ENCODE peak calls at places on chromosomes 6 and 20, in five cellular contexts. Z is thoracic aorta, K is endothelial cell of umbilical vein, T is fibroblast of lung, B is heart left ventricle. U is an unnamed sample. For H3K27me3, the result is how much of the 10 kb centered on the place peaks cover.

GRCh38 chr20:63087872-63088680 is 81.3 kb upstream of the BHLHE23 start:
- DNase-seq in T (no peak), Z (no peak), B (no peak), K (no peak), U (peak)

GRCh38 chr6:122264557-122264956 is 134.9 kb upstream of the HSF2 start:
- DNase-seq in T (no peak), Z (no peak), B (no peak), K (no peak), U (no peak)

GRCh38 chr6:142407685-142408273 is 106.0 kb downstream of the ADGRG6 start:
- DNase-seq in Z (no peak), T (no peak), B (no peak), K (peak), U (no peak)

GRCh38 chr6:42506070-42506469 is 54.3 kb upstream of the TRERF1 start:
- DNase-seq in Z (no peak), T (no peak), K (no peak), B (no peak), U (no peak)

GRCh38 chr6:81864124-81864523 is 111.6 kb upstream of the TENT5A start:
- DNase-seq in T (no peak), K (no peak), B (no peak), Z (no peak), U (no peak)

GRCh38 chr20:17525650-17526049 is 5.5 kb downstream of the BFSP1 start:
- DNase-seq in K (peak), T (peak), B (no peak), Z (no peak), U (no peak)

GRCh38 chr6:141290871-141291270 is 841.9 kb upstream of the GJE1 start:
- DNase-seq in T (no peak), Z (no peak), K (no peak), B (no peak), U (no peak)

GRCh38 chr6:95203153-95203754 is 374.1 kb upstream of the MANEA start:
- DNase-seq in B (no peak), T (peak), Z (no peak), K (peak), U (no peak)

GRCh38 chr6:93423542-93423941 is 4.2 kb upstream of the EPHA7 start:
- DNase-seq in B (peak), T (peak), K (peak), Z (no peak), U (peak)

GRCh38 chr20:38790210-38791053 is 15.1 kb upstream of the PPP1R16B start:
- DNase-seq in K (peak), T (peak), B (no peak), Z (no peak), U (no peak)

GRCh38 chr6:166203641-166204222 is 36.1 kb upstream of the TBXT start:
- DNase-seq in K (no peak), Z (no peak), B (no peak), T (no peak), U (no peak)

DNA sequence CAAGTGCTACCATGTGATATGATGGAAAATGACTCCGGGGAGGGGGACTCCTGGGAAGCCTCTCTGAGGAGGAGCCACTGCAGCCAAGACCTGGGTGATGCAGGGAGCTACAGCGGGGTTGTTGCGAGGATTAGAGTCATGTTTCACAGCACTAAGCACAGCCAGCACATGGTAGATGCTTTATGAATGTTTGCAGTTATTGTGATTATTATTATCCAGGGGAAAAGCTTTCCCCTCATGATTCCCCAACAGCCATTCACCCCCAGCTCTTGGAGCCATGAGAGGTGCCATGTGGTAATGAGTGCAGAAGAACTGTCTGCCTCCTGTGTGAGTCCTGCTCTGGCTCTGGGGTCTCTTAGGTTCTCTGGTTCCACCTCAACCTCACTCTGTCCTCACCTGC is 39.9 kb downstream of the RSPO4 start:
- DNase-seq in Z (no peak), B (no peak), T (no peak), K (no peak), U (no peak)
- H3K27me3 ChIP-seq in Z (under half), B (under half), T (under half), K (under half), U (under half)

GRCh38 chr6:32195902-32196681 is 3.6 kb upstream of the GPSM3 start:
- DNase-seq in T (peak), B (peak), Z (peak), K (peak), U (peak)

GRCh38 chr6:32194388-32194787 is 1.9 kb upstream of the GPSM3 start:
- DNase-seq in Z (no peak), K (no peak), B (no peak), T (no peak), U (no peak)

GRCh38 chr6:32194825-32195651 is 2.6 kb upstream of the GPSM3 start:
- DNase-seq in T (peak), Z (no peak), B (peak), K (peak), U (peak)

GRCh38 chr6:32196682-32197616 is 4.5 kb upstream of the GPSM3 start:
- DNase-seq in B (peak), Z (no peak), T (peak), K (peak), U (peak)

GRCh38 chr6:32195652-32195901 is 3.1 kb upstream of the GPSM3 start:
- DNase-seq in Z (peak), T (peak), B (peak), K (peak), U (peak)
- TF ChIP-seq CTCF in Z (peak), T (peak), B (peak), K (peak), U (peak)

GRCh38 chr20:44143896-44144295 is 43.1 kb downstream of the JPH2 start:
- DNase-seq in T (no peak), K (no peak), B (peak), Z (no peak), U (no peak)

GRCh38 chr20:44141873-44142272 is 45.1 kb downstream of the JPH2 start:
- DNase-seq in B (peak), Z (no peak), K (no peak), T (no peak), U (no peak)

GRCh38 chr20:44142416-44142815 is 44.6 kb downstream of the JPH2 start:
- DNase-seq in B (no peak), T (peak), K (no peak), Z (no peak), U (no peak)

DNA sequence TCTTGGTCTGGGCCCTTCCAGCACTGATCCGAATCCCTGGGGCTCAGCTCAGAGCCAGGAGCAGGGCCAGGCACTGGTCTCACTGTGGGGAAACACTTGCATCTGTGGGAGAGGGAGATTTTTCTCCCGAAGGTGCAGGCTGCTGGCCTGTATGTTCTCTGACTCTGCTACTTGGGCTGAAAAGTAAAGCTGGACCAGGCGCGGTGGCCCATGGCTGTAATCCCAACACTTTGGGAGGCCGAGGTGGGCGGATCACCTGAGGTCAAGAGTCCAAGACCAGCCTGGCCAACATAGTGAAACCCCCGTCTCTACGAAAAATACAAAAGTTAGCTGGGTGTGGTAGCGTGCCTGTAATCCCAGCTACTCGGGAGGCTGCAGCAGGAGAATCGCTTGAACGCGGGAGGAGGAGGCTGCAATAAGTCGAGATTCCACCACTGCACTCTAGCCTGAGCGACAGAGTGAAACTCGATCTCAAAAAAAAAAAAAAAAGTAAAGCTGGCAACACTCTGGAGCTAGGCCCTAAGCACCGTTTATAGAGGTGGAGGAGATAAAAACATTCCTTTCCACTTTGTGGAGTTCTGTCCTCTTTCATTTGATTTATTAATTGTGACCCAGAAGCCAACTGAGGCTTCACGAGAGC is 41.7 kb downstream of the JPH2 start:
- DNase-seq in K (no peak), T (peak), Z (no peak), B (no peak), U (no peak)
- H3K27me3 ChIP-seq in K (under half), T (under half), Z (under half), B (under half), U (under half)

DNA sequence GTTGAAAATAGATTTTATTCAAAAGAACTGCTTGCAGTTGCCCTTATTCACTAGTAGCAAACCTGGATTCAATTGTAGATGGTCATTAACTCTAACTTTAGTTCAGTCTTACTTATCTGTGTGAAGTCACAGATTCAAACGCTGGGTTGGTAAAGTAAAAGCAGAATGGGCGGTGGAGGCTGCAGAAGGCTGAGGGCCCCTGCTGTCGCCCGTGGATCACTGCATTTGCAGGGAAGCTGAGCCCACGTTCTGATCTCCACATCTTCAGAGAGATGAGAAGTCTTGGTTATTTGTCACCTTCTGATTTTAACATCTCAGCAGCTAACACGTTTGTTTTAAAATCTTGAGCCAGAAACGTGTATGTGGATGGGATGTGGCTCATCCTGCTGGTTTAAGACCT is 75.1 kb downstream of the SNX9 start:
- DNase-seq in Z (no peak), K (peak), T (no peak), B (no peak), U (peak)
- TF ChIP-seq CTCF in Z (no peak), K (no peak), T (peak), B (peak), U (peak)

DNA sequence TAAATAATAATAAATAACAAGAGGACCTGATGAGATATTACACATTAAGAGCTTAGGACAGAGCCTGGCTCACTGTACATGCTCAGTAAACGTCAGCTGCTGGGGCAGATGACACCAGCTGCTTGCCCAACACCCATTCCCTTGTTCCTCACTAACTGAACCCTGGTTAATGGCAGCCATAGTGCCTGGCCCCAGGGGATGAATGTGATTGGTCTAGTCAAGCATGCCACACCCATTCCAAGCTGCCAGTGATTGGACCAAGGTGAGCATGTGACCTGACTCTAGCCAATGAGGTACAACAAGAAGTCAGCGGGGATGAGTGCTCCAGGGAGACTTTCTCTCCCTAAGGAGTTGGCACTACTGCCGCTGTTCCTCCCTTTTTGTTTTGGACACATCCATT is 85.1 kb upstream of the PTPN1 start:
- DNase-seq in B (no peak), T (no peak), Z (no peak), K (no peak), U (no peak)
- H3K27me3 ChIP-seq in B (under half), T (under half), Z (under half), K (under half), U (under half)

U was measured in dorsolateral prefrontal cortex.